ENCODE peak calls at places on chromosomes 3 and 15, in eight cellular contexts. K is lung; I is activated CD4-positive, alpha-beta T cell treated with anti-CD3 and anti-CD28 coated beads for 24 hours; B is effector memory CD8-positive, alpha-beta T cell; M is SHP77; R is GM03348; Y is GM04504; H is NCI-H187 treated with DMSO at 0.1 percent for 48 hours. W is an unnamed sample.

GRCh38 chr3:116614795-116615362 is 94.7 kb upstream of the TUSC7 start:
- DNase-seq in K (no peak), I (no peak), B (no peak), M (peak), R (peak), Y (no peak), H (no peak), W (no peak)

GRCh38 chr3:169914321-169914720 is 2.9 kb downstream of the SAMD7 start:
- DNase-seq in K (no peak), I (no peak), B (no peak), M (no peak), R (peak), Y (peak), H (no peak), W (no peak)

GRCh38 chr3:99529265-99529664 is 109.1 kb upstream of the COL8A1 start:
- DNase-seq in K (no peak), I (no peak), B (no peak), M (no peak), R (no peak), Y (no peak), H (no peak), W (no peak)

GRCh38 chr3:51712963-51713362 is 6.1 kb downstream of the GRM2 start:
- DNase-seq in K (no peak), I (no peak), B (no peak), M (no peak), R (no peak), Y (no peak), H (no peak), W (no peak)

GRCh38 chr3:169564883-169565282 is 98.6 kb downstream of the MECOM start:
- DNase-seq in K (no peak), I (no peak), B (no peak), M (no peak), R (peak), Y (no peak), H (no peak), W (no peak)

GRCh38 chr3:4850211-4850927 is 128.9 kb upstream of the BHLHE40 start:
- DNase-seq in K (no peak), I (no peak), B (no peak), M (no peak), R (no peak), Y (no peak), H (no peak), W (no peak)

GRCh38 chr3:103644450-103644849 is 1209.6 kb downstream of the ZPLD1 start:
- DNase-seq in K (no peak), I (no peak), B (no peak), M (no peak), R (no peak), Y (no peak), H (no peak), W (no peak)

GRCh38 chr15:78266229-78266628 is 1.9 kb downstream of the DNAJA4 start:
- DNase-seq in K (no peak), I (no peak), B (no peak), M (no peak), R (no peak), Y (no peak), H (no peak), W (no peak)

GRCh38 chr3:128950223-128950938 is 43.5 kb downstream of the CFAP92 start:
- DNase-seq in K (no peak), I (no peak), B (no peak), M (peak), R (peak), Y (no peak), H (no peak), W (peak)

GRCh38 chr3:154384504-154384903 is 45.5 kb downstream of the GPR149 start:
- DNase-seq in K (no peak), I (no peak), B (no peak), M (no peak), R (no peak), Y (no peak), H (no peak), W (no peak)

GRCh38 chr3:70914889-70915288 is 602.5 kb upstream of the MDFIC2 start:
- DNase-seq in K (no peak), I (no peak), B (no peak), M (no peak), R (no peak), Y (no peak), H (no peak), W (no peak)

GRCh38 chr15:62958528-62958927 is 84.0 kb upstream of the TPM1 start:
- DNase-seq in K (no peak), I (no peak), B (no peak), M (no peak), R (no peak), Y (no peak), H (no peak), W (no peak)

GRCh38 chr3:172103724-172104123 is 64.3 kb downstream of the FNDC3B start:
- DNase-seq in K (peak), I (no peak), B (no peak), M (no peak), R (peak), Y (no peak), H (peak), W (no peak)

GRCh38 chr3:120678331-120678845 is 3.7 kb downstream of the HGD start:
- DNase-seq in K (peak), I (no peak), B (no peak), M (peak), R (peak), Y (peak), H (no peak), W (no peak)

GRCh38 chr3:171532294-171532693 is 72.1 kb upstream of the TNIK start:
- DNase-seq in K (no peak), I (no peak), B (no peak), M (no peak), R (no peak), Y (no peak), H (no peak), W (no peak)

GRCh38 chr3:44326035-44326434 is 12.5 kb upstream of the TCAIM start:
- DNase-seq in K (no peak), I (no peak), B (no peak), M (no peak), R (no peak), Y (no peak), H (no peak), W (no peak)

GRCh38 chr3:66592927-66593625 is 92.3 kb upstream of the LRIG1 start:
- DNase-seq in K (no peak), I (no peak), B (no peak), M (no peak), R (no peak), Y (no peak), H (no peak), W (no peak)

GRCh38 chr3:23659274-23659673 is 146.5 kb upstream of the UBE2E1 start:
- DNase-seq in K (no peak), I (no peak), B (no peak), M (no peak), R (no peak), Y (no peak), H (no peak), W (no peak)

GRCh38 chr3:111715911-111716523 is 120.9 kb upstream of the ZBED2 start:
- DNase-seq in K (peak), I (no peak), B (peak), M (peak), R (peak), Y (no peak), H (no peak), W (no peak)

GRCh38 chr3:146832815-146833458 is 227.8 kb upstream of the PLSCR5 start:
- DNase-seq in K (no peak), I (no peak), B (no peak), M (no peak), R (no peak), Y (no peak), H (no peak), W (no peak)

GRCh38 chr3:81452406-81452805 is 309.0 kb downstream of the GBE1 start:
- DNase-seq in K (no peak), I (no peak), B (no peak), M (no peak), R (no peak), Y (no peak), H (no peak), W (no peak)

GRCh38 chr3:60603860-60604259 is 647.4 kb downstream of the FHIT start:
- DNase-seq in K (no peak), I (no peak), B (no peak), M (no peak), R (no peak), Y (no peak), H (no peak), W (no peak)

GRCh38 chr3:135368316-135368715 is 573.3 kb downstream of the EPHB1 start:
- DNase-seq in K (no peak), I (no peak), B (no peak), M (no peak), R (no peak), Y (no peak), H (no peak), W (no peak)

GRCh38 chr3:112815981-112816380 is 30.7 kb downstream of the CD200R1L start:
- DNase-seq in K (no peak), I (no peak), B (no peak), M (no peak), R (no peak), Y (no peak), H (no peak), W (no peak)

GRCh38 chr3:93906245-93906644 is 67.5 kb downstream of the PROS1 start:
- DNase-seq in K (no peak), I (no peak), B (no peak), M (no peak), R (no peak), Y (no peak), H (no peak), W (no peak)

GRCh38 chr3:134974621-134975020 is 179.6 kb downstream of the EPHB1 start:
- DNase-seq in K (no peak), I (no peak), B (no peak), M (peak), R (no peak), Y (no peak), H (peak), W (peak)

GRCh38 chr3:100216713-100217112 is 44.1 kb upstream of the TBC1D23 start:
- DNase-seq in K (no peak), I (no peak), B (no peak), M (no peak), R (no peak), Y (no peak), H (no peak), W (no peak)

GRCh38 chr3:47912006-47912504 is 104.2 kb downstream of the MAP4 start:
- DNase-seq in K (no peak), I (no peak), B (no peak), M (no peak), R (no peak), Y (no peak), H (no peak), W (no peak)

GRCh38 chr3:105516972-105517371 is 150.3 kb downstream of the ALCAM start:
- DNase-seq in K (no peak), I (no peak), B (no peak), M (no peak), R (no peak), Y (no peak), H (no peak), W (no peak)

GRCh38 chr3:156174229-156174847 is 54.0 kb downstream of the KCNAB1 start:
- DNase-seq in K (no peak), I (no peak), B (no peak), M (peak), R (peak), Y (peak), H (no peak), W (no peak)

GRCh38 chr15:33357845-33358244 is 47.1 kb downstream of the RYR3 start:
- DNase-seq in K (no peak), I (no peak), B (no peak), M (no peak), R (no peak), Y (no peak), H (no peak), W (no peak)